ENCODE peak calls at places on chromosomes 7 and 10, in five cellular contexts. One of them, this sample, is unnamed.

GRCh38 chr10:71825217-71825616 is 25.8 kb downstream of the PSAP start:
- DNase-seq in AG04450: no peak
- DNase-seq in GM06990: no peak
- DNase-seq in sigmoid colon: no peak
- DNase-seq in K562: no peak
- DNase-seq in this sample: no peak

GRCh38 chr7:111741811-111742240 is 179.5 kb upstream of the IMMP2L start:
- DNase-seq in AG04450: peak
- DNase-seq in GM06990: no peak
- DNase-seq in sigmoid colon: peak
- DNase-seq in K562: peak
- DNase-seq in this sample: no peak

GRCh38 chr7:70142247-70142932 is 544.1 kb downstream of the AUTS2 start:
- DNase-seq in AG04450: no peak
- DNase-seq in sigmoid colon: no peak
- DNase-seq in GM06990: no peak
- DNase-seq in K562: no peak
- DNase-seq in this sample: no peak

GRCh38 chr7:117612637-117613036 is 132.8 kb downstream of the CFTR start:
- DNase-seq in sigmoid colon: no peak
- DNase-seq in GM06990: no peak
- DNase-seq in K562: no peak
- DNase-seq in AG04450: no peak
- DNase-seq in this sample: no peak

GRCh38 chr7:452791-453455 is 66.7 kb downstream of the PDGFA start:
- DNase-seq in sigmoid colon: no peak
- DNase-seq in K562: no peak
- DNase-seq in AG04450: no peak
- DNase-seq in GM06990: peak
- DNase-seq in this sample: peak

GRCh38 chr7:158034571-158034970 is 553.1 kb downstream of the PTPRN2 start:
- DNase-seq in sigmoid colon: peak
- DNase-seq in AG04450: no peak
- DNase-seq in GM06990: no peak
- DNase-seq in K562: no peak
- DNase-seq in this sample: no peak

GRCh38 chr7:122054393-122054792 is 89.7 kb downstream of the AASS start:
- DNase-seq in GM06990: no peak
- DNase-seq in AG04450: no peak
- DNase-seq in sigmoid colon: no peak
- DNase-seq in K562: no peak
- DNase-seq in this sample: no peak

GRCh38 chr10:62433181-62433692 is 59.1 kb downstream of the ZNF365 start:
- DNase-seq in GM06990: no peak
- DNase-seq in AG04450: peak
- DNase-seq in sigmoid colon: peak
- DNase-seq in K562: peak
- DNase-seq in this sample: no peak

GRCh38 chr7:99105756-99106155 is 38.2 kb downstream of the SMURF1 start:
- DNase-seq in AG04450: no peak
- DNase-seq in sigmoid colon: no peak
- DNase-seq in K562: no peak
- DNase-seq in GM06990: no peak
- DNase-seq in this sample: no peak

GRCh38 chr7:73968511-73968910 is 59.5 kb upstream of the ELN start:
- DNase-seq in GM06990: no peak
- DNase-seq in K562: no peak
- DNase-seq in AG04450: no peak
- DNase-seq in sigmoid colon: no peak
- DNase-seq in this sample: no peak

GRCh38 chr7:101921061-101921460 is 103.6 kb downstream of the CUX1 start:
- DNase-seq in GM06990: no peak
- DNase-seq in sigmoid colon: peak
- DNase-seq in AG04450: no peak
- DNase-seq in K562: no peak
- DNase-seq in this sample: no peak

GRCh38 chr7:85074-85945 is 107.1 kb upstream of the FAM20C start:
- DNase-seq in K562: no peak
- DNase-seq in sigmoid colon: peak
- DNase-seq in GM06990: no peak
- DNase-seq in AG04450: no peak
- DNase-seq in this sample: no peak

GRCh38 chr10:115963848-115964247 is 309.2 kb downstream of the GFRA1 start:
- DNase-seq in K562: no peak
- DNase-seq in GM06990: no peak
- DNase-seq in AG04450: no peak
- DNase-seq in sigmoid colon: no peak
- DNase-seq in this sample: no peak

GRCh38 chr10:24213881-24214280 is 4.9 kb downstream of the KIAA1217 start:
- DNase-seq in GM06990: no peak
- DNase-seq in AG04450: no peak
- DNase-seq in K562: no peak
- DNase-seq in sigmoid colon: no peak
- DNase-seq in this sample: no peak

GRCh38 chr10:36722777-36723176 is 402.6 kb upstream of the ANKRD30A start:
- DNase-seq in K562: no peak
- DNase-seq in sigmoid colon: no peak
- DNase-seq in GM06990: no peak
- DNase-seq in AG04450: no peak
- DNase-seq in this sample: no peak

GRCh38 chr7:95204618-95205017 is 119.7 kb downstream of the PON1 start:
- DNase-seq in AG04450: no peak
- DNase-seq in K562: no peak
- DNase-seq in sigmoid colon: no peak
- DNase-seq in GM06990: peak
- DNase-seq in this sample: no peak

GRCh38 chr7:5677538-5678294 is 103.7 kb downstream of the RNF216 start:
- DNase-seq in sigmoid colon: peak
- DNase-seq in GM06990: no peak
- DNase-seq in AG04450: peak
- DNase-seq in K562: peak
- DNase-seq in this sample: peak

GRCh38 chr7:98174334-98175259 is 36.6 kb upstream of the BHLHA15 start:
- DNase-seq in GM06990: no peak
- DNase-seq in sigmoid colon: no peak
- DNase-seq in AG04450: no peak
- DNase-seq in K562: no peak
- DNase-seq in this sample: no peak

GRCh38 chr10:63527401-63527800 is 6.2 kb downstream of the REEP3 start:
- DNase-seq in AG04450: no peak
- DNase-seq in GM06990: no peak
- DNase-seq in sigmoid colon: no peak
- DNase-seq in K562: no peak
- DNase-seq in this sample: no peak

GRCh38 chr10:15262036-15262713 is 93.7 kb upstream of the NMT2 start:
- DNase-seq in K562: no peak
- DNase-seq in sigmoid colon: peak
- DNase-seq in GM06990: no peak
- DNase-seq in AG04450: no peak
- DNase-seq in this sample: no peak

GRCh38 chr10:71179382-71179781 is 33.0 kb upstream of the UNC5B start:
- DNase-seq in K562: no peak
- DNase-seq in AG04450: no peak
- DNase-seq in sigmoid colon: no peak
- DNase-seq in GM06990: no peak
- DNase-seq in this sample: no peak

GRCh38 chr7:2521341-2521745 is 1.8 kb downstream of the LFNG start:
- DNase-seq in K562: no peak
- DNase-seq in sigmoid colon: no peak
- DNase-seq in GM06990: no peak
- DNase-seq in AG04450: no peak
- DNase-seq in this sample: no peak

GRCh38 chr7:100102950-100103840 is 1.8 kb downstream of the AP4M1 start:
- DNase-seq in K562: no peak
- DNase-seq in GM06990: no peak
- DNase-seq in AG04450: peak
- DNase-seq in sigmoid colon: no peak
- DNase-seq in this sample: no peak

GRCh38 chr7:74656421-74656910 is 1.1 kb upstream of the GTF2I start:
- DNase-seq in AG04450: no peak
- DNase-seq in K562: peak
- DNase-seq in GM06990: peak
- DNase-seq in sigmoid colon: peak
- DNase-seq in this sample: peak

GRCh38 chr7:3426064-3426463 is 125.0 kb downstream of the SDK1 start:
- DNase-seq in AG04450: no peak
- DNase-seq in GM06990: no peak
- DNase-seq in K562: no peak
- DNase-seq in sigmoid colon: no peak
- DNase-seq in this sample: no peak

GRCh38 chr10:76649723-76650127 is 987.9 kb downstream of the KCNMA1 start:
- DNase-seq in AG04450: peak
- DNase-seq in sigmoid colon: peak
- DNase-seq in GM06990: no peak
- DNase-seq in K562: no peak
- DNase-seq in this sample: no peak

GRCh38 chr10:114030140-114030539 is 13.5 kb upstream of the ADRB1 start:
- DNase-seq in GM06990: no peak
- DNase-seq in AG04450: no peak
- DNase-seq in sigmoid colon: no peak
- DNase-seq in K562: no peak
- DNase-seq in this sample: no peak

GRCh38 chr10:78301481-78301880 is 267.8 kb downstream of the RPS24 start:
- DNase-seq in K562: no peak
- DNase-seq in sigmoid colon: peak
- DNase-seq in GM06990: no peak
- DNase-seq in AG04450: no peak
- DNase-seq in this sample: peak

GRCh38 chr7:91126762-91127161 is 137.5 kb upstream of the FZD1 start:
- DNase-seq in AG04450: no peak
- DNase-seq in sigmoid colon: no peak
- DNase-seq in K562: no peak
- DNase-seq in GM06990: no peak
- DNase-seq in this sample: no peak

GRCh38 chr10:110430369-110431273 is 67.1 kb upstream of the DUSP5 start:
- DNase-seq in AG04450: no peak
- DNase-seq in GM06990: no peak
- DNase-seq in K562: no peak
- DNase-seq in sigmoid colon: peak
- DNase-seq in this sample: peak

GRCh38 chr10:93629636-93630291 is 17.4 kb downstream of the PDE6C start:
- DNase-seq in sigmoid colon: no peak
- DNase-seq in AG04450: no peak
- DNase-seq in K562: no peak
- DNase-seq in GM06990: no peak
- DNase-seq in this sample: no peak

GRCh38 chr7:128200376-128200775 is 40.7 kb upstream of the LEP start:
- DNase-seq in sigmoid colon: no peak
- DNase-seq in K562: no peak
- DNase-seq in GM06990: no peak
- DNase-seq in AG04450: no peak
- DNase-seq in this sample: peak

GRCh38 chr7:106031271-106032029 is 68.4 kb downstream of the CDHR3 start:
- DNase-seq in AG04450: no peak
- DNase-seq in GM06990: no peak
- DNase-seq in K562: no peak
- DNase-seq in sigmoid colon: peak
- DNase-seq in this sample: no peak

GRCh38 chr7:111266613-111267012 is 175.7 kb downstream of the LRRN3 start:
- DNase-seq in GM06990: no peak
- DNase-seq in sigmoid colon: no peak
- DNase-seq in AG04450: peak
- DNase-seq in K562: no peak
- DNase-seq in this sample: no peak

GRCh38 chr7:70638381-70639128 is 493.4 kb upstream of the GALNT17 start:
- DNase-seq in sigmoid colon: no peak
- DNase-seq in AG04450: no peak
- DNase-seq in GM06990: no peak
- DNase-seq in K562: no peak
- DNase-seq in this sample: no peak

GRCh38 chr7:132394283-132395003 is 181.8 kb downstream of the PLXNA4 start:
- DNase-seq in sigmoid colon: no peak
- DNase-seq in GM06990: no peak
- DNase-seq in K562: no peak
- DNase-seq in AG04450: no peak
- DNase-seq in this sample: no peak
- TF ChIP-seq CTCF in sigmoid colon: no peak
- TF ChIP-seq CTCF in GM06990: peak
- TF ChIP-seq CTCF in K562: peak
- TF ChIP-seq CTCF in AG04450: no peak
- TF ChIP-seq CTCF in this sample: peak

GRCh38 chr7:141974831-141975230 is 1.3 kb upstream of the TAS2R38 start:
- DNase-seq in GM06990: no peak
- DNase-seq in sigmoid colon: no peak
- DNase-seq in AG04450: no peak
- DNase-seq in K562: no peak
- DNase-seq in this sample: no peak
- TF ChIP-seq CTCF in GM06990: peak
- TF ChIP-seq CTCF in sigmoid colon: no peak
- TF ChIP-seq CTCF in AG04450: no peak
- TF ChIP-seq CTCF in K562: peak
- TF ChIP-seq CTCF in this sample: peak

GRCh38 chr10:91514684-91515253 is 104.6 kb downstream of the HECTD2 start:
- DNase-seq in sigmoid colon: no peak
- DNase-seq in GM06990: no peak
- DNase-seq in K562: no peak
- DNase-seq in AG04450: no peak
- DNase-seq in this sample: no peak

GRCh38 chr10:91512458-91512857 is 102.3 kb downstream of the HECTD2 start:
- DNase-seq in sigmoid colon: no peak
- DNase-seq in K562: no peak
- DNase-seq in GM06990: no peak
- DNase-seq in AG04450: no peak
- DNase-seq in this sample: no peak

GRCh38 chr10:91513598-91513997 is 103.5 kb downstream of the HECTD2 start:
- DNase-seq in K562: no peak
- DNase-seq in AG04450: no peak
- DNase-seq in GM06990: no peak
- DNase-seq in sigmoid colon: no peak
- DNase-seq in this sample: no peak

GRCh38 chr10:91511549-91512330 is 101.6 kb downstream of the HECTD2 start:
- DNase-seq in AG04450: peak
- DNase-seq in K562: no peak
- DNase-seq in sigmoid colon: no peak
- DNase-seq in GM06990: no peak
- DNase-seq in this sample: no peak

DNA sequence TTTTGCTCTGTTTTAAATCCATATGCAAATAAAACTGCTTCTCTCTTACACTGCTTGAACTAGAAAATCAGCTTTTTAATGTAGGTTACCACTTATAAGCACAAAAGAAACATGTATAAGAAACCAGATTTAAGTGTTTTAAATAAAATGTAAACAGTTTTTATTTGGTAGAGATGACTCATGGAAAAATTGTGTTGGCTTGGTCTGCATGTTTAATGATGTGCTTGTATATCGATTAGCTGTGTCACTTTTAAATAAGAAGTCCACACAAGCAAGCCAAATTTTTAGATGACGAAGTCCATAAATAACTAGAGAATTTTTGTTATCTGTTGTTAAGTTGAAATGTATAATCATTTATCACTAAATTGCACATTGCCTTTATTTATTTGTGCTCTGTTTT is 103.9 kb downstream of the HECTD2 start:
- DNase-seq in AG04450: no peak
- DNase-seq in GM06990: no peak
- DNase-seq in K562: no peak
- DNase-seq in sigmoid colon: no peak
- DNase-seq in this sample: no peak
- TF ChIP-seq CTCF in AG04450: no peak
- TF ChIP-seq CTCF in GM06990: no peak
- TF ChIP-seq CTCF in K562: no peak
- TF ChIP-seq CTCF in sigmoid colon: no peak
- TF ChIP-seq CTCF in this sample: no peak

GRCh38 chr10:82150123-82150900 is 275.3 kb downstream of the NRG3 start:
- DNase-seq in sigmoid colon: no peak
- DNase-seq in GM06990: no peak
- DNase-seq in K562: no peak
- DNase-seq in AG04450: no peak
- DNase-seq in this sample: no peak
- TF ChIP-seq CTCF in sigmoid colon: no peak
- TF ChIP-seq CTCF in GM06990: peak
- TF ChIP-seq CTCF in K562: no peak
- TF ChIP-seq CTCF in AG04450: no peak
- TF ChIP-seq CTCF in this sample: peak

This sample was measured in chondrocyte.